ENCODE peak calls at places on chromosome 2, in four cellular contexts. X, H, O and T are unnamed samples.

GRCh38 chr2:124317628-124318027 is 292.5 kb downstream of the CNTNAP5 start:
- DNase-seq in X (no peak), H (no peak), O (no peak), T (no peak)

GRCh38 chr2:41400057-41400665 is 647.7 kb upstream of the PKDCC start:
- DNase-seq in X (no peak), O (no peak), H (no peak), T (no peak)

GRCh38 chr2:182852090-182852489 is 14.3 kb downstream of the FRZB start:
- DNase-seq in X (no peak), O (no peak), H (no peak), T (no peak)

GRCh38 chr2:75416420-75417342 is 144.1 kb downstream of the EVA1A start:
- DNase-seq in X (no peak), H (no peak), O (no peak), T (no peak)

GRCh38 chr2:26245810-26246209 is 1.1 kb downstream of the HADHB start:
- DNase-seq in H (no peak), X (no peak), O (no peak), T (no peak)

GRCh38 chr2:70565039-70565731 is 11.6 kb upstream of the TGFA start:
- DNase-seq in O (no peak), X (peak), H (no peak), T (no peak)

GRCh38 chr2:229431331-229431954 is 160.4 kb upstream of the PID1 start:
- DNase-seq in H (no peak), O (no peak), X (no peak), T (peak)

GRCh38 chr2:9753665-9754531 is 89.4 kb upstream of the TAF1B start:
- DNase-seq in H (no peak), X (no peak), O (peak), T (no peak)

GRCh38 chr2:181250691-181251090 is 206.5 kb upstream of the ITGA4 start:
- DNase-seq in X (no peak), H (no peak), O (no peak), T (no peak)

GRCh38 chr2:106094101-106094860 is 99.8 kb downstream of the UXS1 start:
- DNase-seq in O (no peak), X (no peak), H (no peak), T (no peak)

GRCh38 chr2:120787512-120788348 is 52.1 kb downstream of the GLI2 start:
- DNase-seq in H (no peak), X (no peak), O (no peak), T (no peak)

GRCh38 chr2:134917958-134918517 is 584 bp upstream of the CCNT2 start:
- DNase-seq in H (no peak), O (no peak), X (no peak), T (peak)

GRCh38 chr2:8149985-8150547 is 531.8 kb upstream of the ID2 start:
- DNase-seq in X (no peak), H (peak), O (no peak), T (no peak)

GRCh38 chr2:200618590-200619021 is 32.8 kb downstream of the AOX1 start:
- DNase-seq in X (no peak), O (no peak), H (no peak), T (no peak)

GRCh38 chr2:233799087-233799665 is 21.0 kb downstream of the MROH2A start:
- DNase-seq in O (no peak), H (no peak), X (no peak), T (no peak)

GRCh38 chr2:149449017-149449416 is 118.6 kb downstream of the LYPD6 start:
- DNase-seq in X (no peak), H (no peak), O (no peak), T (no peak)

GRCh38 chr2:238789317-238789806 is 58.5 kb upstream of the TWIST2 start:
- DNase-seq in H (no peak), O (no peak), X (no peak), T (no peak)

GRCh38 chr2:21423854-21424253 is 300.1 kb downstream of the TDRD15 start:
- DNase-seq in O (no peak), H (no peak), X (no peak), T (no peak)

GRCh38 chr2:28624798-28625701 is 126.6 kb upstream of the PPP1CB start:
- DNase-seq in O (peak), H (peak), X (peak), T (no peak)

GRCh38 chr2:144513388-144514100 is 6.4 kb downstream of the ZEB2 start:
- DNase-seq in O (no peak), X (no peak), H (no peak), T (no peak)

GRCh38 chr2:173079141-173079540 is 3.5 kb downstream of the MAP3K20 start:
- DNase-seq in X (no peak), H (no peak), O (no peak), T (no peak)

GRCh38 chr2:151367571-151367970 is 10.2 kb downstream of the TNFAIP6 start:
- DNase-seq in X (no peak), H (peak), O (no peak), T (no peak)

GRCh38 chr2:223779877-223780276 is 57.5 kb downstream of the AP1S3 start:
- DNase-seq in H (peak), O (peak), X (no peak), T (no peak)

GRCh38 chr2:25381502-25381901 is 39.8 kb upstream of the DNMT3A start:
- DNase-seq in O (no peak), X (no peak), H (no peak), T (no peak)

GRCh38 chr2:188869560-188869959 is 104.6 kb upstream of the COL3A1 start:
- DNase-seq in X (no peak), H (no peak), O (no peak), T (no peak)

GRCh38 chr2:104702451-104702850 is 151.5 kb upstream of the POU3F3 start:
- DNase-seq in O (no peak), H (no peak), X (no peak), T (peak)

GRCh38 chr2:235911125-235911524 is 257.1 kb downstream of the GBX2 start:
- DNase-seq in H (no peak), O (no peak), X (no peak), T (no peak)

GRCh38 chr2:12750166-12750905 is 33.6 kb downstream of the TRIB2 start:
- DNase-seq in X (no peak), O (no peak), H (no peak), T (no peak)

GRCh38 chr2:222176890-222177289 is 121.9 kb downstream of the PAX3 start:
- DNase-seq in O (no peak), X (no peak), H (no peak), T (no peak)

GRCh38 chr2:32457814-32458213 is 101.0 kb downstream of the BIRC6 start:
- DNase-seq in X (no peak), H (no peak), O (no peak), T (no peak)

GRCh38 chr2:139963863-139964355 is 1183.7 kb upstream of the NXPH2 start:
- DNase-seq in X (no peak), H (no peak), O (no peak), T (no peak)